ENCODE peak calls at places on chromosomes 16 and 17, in four cellular contexts. E, A, G and Y are unnamed samples.

GRCh38 chr16:35750157-35750689 is 2290.8 kb downstream of the TP53TG3F start:
- DNase-seq in A (no peak), E (no peak), G (no peak), Y (no peak)

GRCh38 chr16:10640934-10641333 is 53.8 kb downstream of the TEKT5 start:
- DNase-seq in G (no peak), E (no peak), A (no peak), Y (no peak)

GRCh38 chr17:69573396-69573795 is 158.9 kb downstream of the MAP2K6 start:
- DNase-seq in G (no peak), E (no peak), A (no peak), Y (no peak)

GRCh38 chr17:57902800-57903759 is 52.1 kb downstream of the CUEDC1 start:
- DNase-seq in A (peak), G (peak), E (no peak), Y (peak)

GRCh38 chr16:79370736-79371135 is 229.8 kb downstream of the MAF start:
- DNase-seq in G (no peak), E (no peak), A (no peak), Y (no peak)

GRCh38 chr16:8849411-8850011 is 19.3 kb downstream of the CARHSP1 start:
- DNase-seq in A (no peak), G (no peak), E (no peak), Y (peak)

GRCh38 chr16:27823438-27823820 is 240.1 kb downstream of the GSG1L start:
- DNase-seq in E (no peak), G (peak), A (no peak), Y (no peak)

GRCh38 chr17:56899403-56899802 is 14.4 kb downstream of the TRIM25 start:
- DNase-seq in A (no peak), G (no peak), E (no peak), Y (no peak)

GRCh38 chr17:1362065-1362848 is 37.8 kb downstream of the YWHAE start:
- DNase-seq in A (no peak), G (no peak), E (no peak), Y (no peak)

GRCh38 chr16:62033065-62033464 is 3.2 kb downstream of the CDH8 start:
- DNase-seq in A (no peak), E (no peak), G (no peak), Y (no peak)

GRCh38 chr17:70968302-70968701 is 799.0 kb downstream of the KCNJ2 start:
- DNase-seq in G (no peak), E (peak), A (no peak), Y (no peak)

GRCh38 chr16:23509763-23510153 is 536 bp downstream of the GGA2 start:
- DNase-seq in E (no peak), A (no peak), G (no peak), Y (peak)
- H3K4me3 ChIP-seq in E (peak), A (peak), G (peak), Y (peak)

DNA sequence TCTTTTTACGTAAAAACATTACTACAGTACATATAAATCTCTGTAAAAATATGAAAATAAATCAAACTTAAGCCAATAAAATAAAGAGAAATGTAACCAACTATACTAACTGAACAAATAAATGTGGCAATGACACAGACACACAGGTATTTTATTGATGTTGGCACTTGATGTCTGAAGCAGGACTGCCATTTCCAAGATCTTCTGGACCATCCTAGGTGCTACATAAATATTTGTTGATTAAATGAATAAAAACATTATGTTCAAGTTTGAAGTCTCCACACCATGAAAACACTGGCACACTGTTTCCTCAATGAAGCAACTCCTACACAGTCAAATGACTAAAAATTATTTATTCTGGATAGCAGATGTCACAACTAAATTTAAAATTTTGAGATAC is 106.9 kb downstream of the NCOR1 start:
- DNase-seq in G (no peak), A (no peak), E (no peak), Y (no peak)
- H3K4me3 ChIP-seq in G (no peak), A (no peak), E (no peak), Y (no peak)

GRCh38 chr16:25006504-25007055 is 8.6 kb downstream of the ARHGAP17 start:
- DNase-seq in A (no peak), E (no peak), G (no peak), Y (peak)

GRCh38 chr16:25010542-25010941 is 4.6 kb downstream of the ARHGAP17 start:
- DNase-seq in A (no peak), G (no peak), E (no peak), Y (no peak)

GRCh38 chr16:25009822-25010221 is 5.3 kb downstream of the ARHGAP17 start:
- DNase-seq in A (no peak), G (no peak), E (no peak), Y (no peak)

GRCh38 chr16:25005445-25006306 is 9.5 kb downstream of the ARHGAP17 start:
- DNase-seq in G (no peak), E (no peak), A (no peak), Y (no peak)

DNA sequence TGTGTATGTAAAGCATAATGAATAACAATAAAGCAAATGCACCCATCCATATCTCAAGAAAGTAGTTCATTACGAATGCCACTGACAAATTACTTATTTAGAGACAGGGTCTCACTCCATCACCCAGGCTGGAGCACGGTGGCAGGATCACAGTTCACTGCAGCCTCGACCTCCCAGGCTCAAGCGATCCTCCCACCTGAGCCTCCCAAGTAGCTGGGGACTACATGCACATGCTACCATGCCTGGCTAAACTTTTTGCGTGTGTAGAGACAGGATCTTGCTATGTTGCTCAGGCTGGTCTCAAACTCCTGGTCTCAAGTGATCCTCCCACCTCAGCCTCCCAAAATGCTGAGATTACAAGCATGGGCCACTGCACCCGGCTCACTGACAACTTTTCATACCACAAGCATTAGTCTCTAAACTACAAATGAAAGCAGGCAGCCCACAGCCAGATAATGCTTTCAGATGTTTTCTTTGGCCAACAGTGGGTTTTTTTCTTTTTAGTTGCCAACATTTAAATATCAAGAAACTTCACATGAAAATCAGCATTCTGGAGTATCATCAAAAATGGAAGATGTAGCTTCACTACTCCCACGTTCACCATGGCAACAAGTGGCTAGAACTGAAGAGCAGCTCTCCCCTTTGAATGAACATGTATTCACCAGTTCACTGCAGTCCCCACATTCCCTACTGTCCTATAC is 7.7 kb downstream of the ARHGAP17 start:
- DNase-seq in A (no peak), G (no peak), E (no peak), Y (no peak)
- H3K4me3 ChIP-seq in A (no peak), G (no peak), E (no peak), Y (no peak)

GRCh38 chr17:49958723-49959122 is 10.3 kb upstream of the DLX4 start:
- DNase-seq in A (no peak), G (no peak), E (no peak), Y (no peak)
- H3K4me3 ChIP-seq in A (no peak), G (no peak), E (no peak), Y (no peak)

GRCh38 chr16:4693296-4693955 is at the start of gene NUDT16L1:
- DNase-seq in A (peak), E (peak), G (peak), Y (peak)

GRCh38 chr16:4695473-4696171 is 2.3 kb downstream of the NUDT16L1 start:
- DNase-seq in E (no peak), G (no peak), A (no peak), Y (no peak)

GRCh38 chr16:4693956-4694663 is 748 bp downstream of the NUDT16L1 start:
- DNase-seq in A (peak), E (peak), G (no peak), Y (peak)

GRCh38 chr16:4696172-4696904 is 3.0 kb downstream of the NUDT16L1 start:
- DNase-seq in E (no peak), G (no peak), A (no peak), Y (no peak)

DNA sequence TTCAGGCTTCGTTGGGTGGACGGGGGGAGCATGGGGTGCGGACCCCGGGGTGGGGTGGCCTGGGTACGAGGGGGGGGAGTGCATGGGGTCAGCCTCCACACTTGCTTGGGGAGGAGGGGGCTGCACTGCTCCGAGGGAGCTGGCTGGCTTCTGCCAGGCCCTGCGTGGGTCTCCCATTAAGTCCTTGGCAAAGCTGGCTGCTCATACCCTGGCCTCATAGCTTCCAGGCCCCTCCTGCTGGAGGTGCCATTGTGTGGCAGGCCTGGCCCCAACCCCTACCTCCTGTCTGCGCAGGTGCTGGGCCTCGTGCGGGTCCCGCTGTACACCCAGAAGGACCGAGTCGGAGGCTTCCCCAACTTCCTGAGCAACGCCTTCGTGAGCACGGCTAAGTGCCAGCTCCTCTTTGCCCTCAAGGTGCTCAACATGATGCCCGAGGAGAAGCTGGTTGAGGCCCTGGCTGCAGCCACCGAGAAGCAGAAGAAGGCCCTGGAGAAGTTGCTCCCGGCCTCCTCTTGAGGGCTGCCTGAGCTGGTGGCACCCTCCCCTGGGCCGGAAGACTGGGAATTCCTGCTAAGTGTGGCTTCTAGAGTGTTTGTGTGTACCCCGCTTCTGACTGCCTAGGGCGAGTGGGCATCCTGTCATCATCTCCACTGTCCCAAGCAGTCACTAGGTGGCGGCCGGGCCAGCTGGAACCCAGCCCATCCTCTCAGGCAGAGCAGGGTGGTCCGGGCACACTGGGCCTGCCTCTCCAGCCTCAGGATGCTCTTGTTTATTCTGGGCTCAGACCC is 1.5 kb downstream of the NUDT16L1 start:
- DNase-seq in E (no peak), A (no peak), G (peak), Y (no peak)
- H3K4me3 ChIP-seq in E (peak), A (peak), G (peak), Y (peak)

GRCh38 chr16:82776466-82777146 is 149.8 kb downstream of the CDH13 start:
- DNase-seq in E (no peak), A (no peak), G (no peak), Y (no peak)
- H3K4me3 ChIP-seq in E (no peak), A (no peak), G (no peak), Y (no peak)

GRCh38 chr17:32323784-32324590 is 18.0 kb downstream of the C17orf75 start:
- DNase-seq in E (no peak), A (peak), G (no peak), Y (peak)
- H3K4me3 ChIP-seq in E (peak), A (peak), G (no peak), Y (peak)

GRCh38 chr17:60107526-60108257 is 29.0 kb upstream of the HEATR6 start:
- DNase-seq in G (no peak), A (no peak), E (no peak), Y (no peak)

GRCh38 chr17:60098578-60098977 is 19.9 kb upstream of the HEATR6 start:
- DNase-seq in E (no peak), A (no peak), G (no peak), Y (peak)

GRCh38 chr17:60106377-60107059 is 27.8 kb upstream of the HEATR6 start:
- DNase-seq in G (no peak), E (no peak), A (no peak), Y (peak)

GRCh38 chr17:60103957-60104356 is 25.2 kb upstream of the HEATR6 start:
- DNase-seq in E (no peak), G (no peak), A (no peak), Y (peak)

DNA sequence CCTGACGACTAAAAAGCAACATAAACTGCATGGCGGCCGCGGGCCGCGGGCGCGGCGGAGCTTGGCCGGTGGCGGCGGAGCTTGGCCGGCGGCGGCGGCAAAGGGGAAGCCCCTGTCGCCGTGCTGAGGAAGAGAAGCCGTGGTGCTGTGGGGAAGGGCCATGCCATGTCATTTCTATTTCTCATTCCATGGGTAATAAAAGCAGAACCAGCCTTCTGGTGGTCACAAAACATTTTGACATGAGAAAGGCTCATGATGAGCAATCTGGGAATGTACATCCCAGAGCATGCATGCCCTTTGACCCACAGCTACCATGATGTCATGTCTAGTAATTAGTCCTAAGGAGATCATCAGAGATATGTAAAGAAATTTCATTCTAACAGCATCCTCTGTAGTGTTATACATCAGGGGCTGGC is 23.9 kb upstream of the HEATR6 start:
- DNase-seq in A (no peak), G (peak), E (no peak), Y (peak)
- H3K4me3 ChIP-seq in A (peak), G (peak), E (peak), Y (no peak)